ENCODE peak calls at places on chromosome 17, in five cellular contexts. One of them, this sample, is unnamed.

GRCh38 chr17:13736915-13737314 is 135.2 kb upstream of the HS3ST3A1 start:
- DNase-seq in K562: no peak
- DNase-seq in HCT116: no peak
- DNase-seq in HepG2: no peak
- DNase-seq in GM12878: no peak
- DNase-seq in this sample: no peak

GRCh38 chr17:57511475-57512123 is 233.5 kb downstream of the CCDC182 start:
- DNase-seq in K562: no peak
- DNase-seq in HCT116: no peak
- DNase-seq in HepG2: no peak
- DNase-seq in GM12878: no peak
- DNase-seq in this sample: no peak

GRCh38 chr17:78645421-78646295 is 68.5 kb upstream of the DNAH17 start:
- DNase-seq in K562: peak
- DNase-seq in HCT116: no peak
- DNase-seq in HepG2: no peak
- DNase-seq in GM12878: peak
- DNase-seq in this sample: peak

GRCh38 chr17:35578195-35578928 is at the start of gene PEX12:
- DNase-seq in K562: peak
- DNase-seq in HCT116: peak
- DNase-seq in HepG2: peak
- DNase-seq in GM12878: peak
- DNase-seq in this sample: peak

GRCh38 chr17:56810846-56811775 is 22.6 kb downstream of the C17orf67 start:
- DNase-seq in K562: no peak
- DNase-seq in HCT116: no peak
- DNase-seq in HepG2: no peak
- DNase-seq in GM12878: no peak
- DNase-seq in this sample: no peak

GRCh38 chr17:60073621-60074020 is 5.1 kb downstream of the HEATR6 start:
- DNase-seq in K562: no peak
- DNase-seq in HCT116: no peak
- DNase-seq in HepG2: no peak
- DNase-seq in GM12878: no peak
- DNase-seq in this sample: no peak

GRCh38 chr17:82737981-82738877 is 2.8 kb downstream of the FN3K start:
- DNase-seq in K562: peak
- DNase-seq in HCT116: no peak
- DNase-seq in HepG2: peak
- DNase-seq in GM12878: no peak
- DNase-seq in this sample: no peak

GRCh38 chr17:67020293-67020766 is 24.0 kb upstream of the CACNG1 start:
- DNase-seq in K562: peak
- DNase-seq in HCT116: no peak
- DNase-seq in HepG2: peak
- DNase-seq in GM12878: no peak
- DNase-seq in this sample: no peak

GRCh38 chr17:81094744-81095607 is 60.0 kb downstream of the BAIAP2 start:
- DNase-seq in K562: peak
- DNase-seq in HCT116: peak
- DNase-seq in HepG2: peak
- DNase-seq in GM12878: peak
- DNase-seq in this sample: peak

GRCh38 chr17:48816774-48817590 is at the start of gene TTLL6:
- DNase-seq in K562: peak
- DNase-seq in HCT116: peak
- DNase-seq in HepG2: peak
- DNase-seq in GM12878: no peak
- DNase-seq in this sample: peak

GRCh38 chr17:6589266-6589946 is 33.1 kb upstream of the PITPNM3 start:
- DNase-seq in K562: no peak
- DNase-seq in HCT116: no peak
- DNase-seq in HepG2: no peak
- DNase-seq in GM12878: no peak
- DNase-seq in this sample: no peak

GRCh38 chr17:37200497-37200896 is 175.3 kb upstream of the C17orf78 start:
- DNase-seq in K562: no peak
- DNase-seq in HCT116: no peak
- DNase-seq in HepG2: no peak
- DNase-seq in GM12878: no peak
- DNase-seq in this sample: no peak

GRCh38 chr17:76397687-76398522 is 13.5 kb downstream of the SPHK1 start:
- DNase-seq in K562: peak
- DNase-seq in HCT116: peak
- DNase-seq in HepG2: peak
- DNase-seq in GM12878: peak
- DNase-seq in this sample: peak

GRCh38 chr17:59332890-59333377 is 1.5 kb downstream of the YPEL2 start:
- DNase-seq in K562: no peak
- DNase-seq in HCT116: no peak
- DNase-seq in HepG2: no peak
- DNase-seq in GM12878: no peak
- DNase-seq in this sample: no peak

GRCh38 chr17:10313037-10313672 is 59.7 kb downstream of the MYH13 start:
- DNase-seq in K562: no peak
- DNase-seq in HCT116: no peak
- DNase-seq in HepG2: no peak
- DNase-seq in GM12878: no peak
- DNase-seq in this sample: peak

GRCh38 chr17:32015245-32016013 is 8.2 kb downstream of the LRRC37B start:
- DNase-seq in K562: no peak
- DNase-seq in HCT116: no peak
- DNase-seq in HepG2: no peak
- DNase-seq in GM12878: no peak
- DNase-seq in this sample: no peak

GRCh38 chr17:45672301-45672700 is 111.8 kb upstream of the CRHR1 start:
- DNase-seq in K562: peak
- DNase-seq in HCT116: no peak
- DNase-seq in HepG2: no peak
- DNase-seq in GM12878: no peak
- DNase-seq in this sample: peak

GRCh38 chr17:27565874-27566672 is 64.9 kb upstream of the LGALS9 start:
- DNase-seq in K562: peak
- DNase-seq in HCT116: no peak
- DNase-seq in HepG2: no peak
- DNase-seq in GM12878: no peak
- DNase-seq in this sample: no peak

GRCh38 chr17:50931003-50931878 is 65.1 kb upstream of the TOB1 start:
- DNase-seq in K562: peak
- DNase-seq in HCT116: no peak
- DNase-seq in HepG2: peak
- DNase-seq in GM12878: no peak
- DNase-seq in this sample: peak

GRCh38 chr17:76644995-76645394 is 1.4 kb upstream of the ST6GALNAC1 start:
- DNase-seq in K562: no peak
- DNase-seq in HCT116: no peak
- DNase-seq in HepG2: no peak
- DNase-seq in GM12878: no peak
- DNase-seq in this sample: no peak

GRCh38 chr17:70137451-70138230 is 31.7 kb upstream of the KCNJ2 start:
- DNase-seq in K562: no peak
- DNase-seq in HCT116: no peak
- DNase-seq in HepG2: no peak
- DNase-seq in GM12878: peak
- DNase-seq in this sample: peak

GRCh38 chr17:5769936-5770335 is 185.6 kb upstream of the NLRP1 start:
- DNase-seq in K562: no peak
- DNase-seq in HCT116: no peak
- DNase-seq in HepG2: no peak
- DNase-seq in GM12878: no peak
- DNase-seq in this sample: no peak

GRCh38 chr17:79789943-79790804 is 6.7 kb downstream of the CBX8 start:
- DNase-seq in K562: peak
- DNase-seq in HCT116: no peak
- DNase-seq in HepG2: no peak
- DNase-seq in GM12878: no peak
- DNase-seq in this sample: peak

GRCh38 chr17:37570527-37571093 is 38.6 kb downstream of the SYNRG start:
- DNase-seq in K562: peak
- DNase-seq in HCT116: peak
- DNase-seq in HepG2: peak
- DNase-seq in GM12878: no peak
- DNase-seq in this sample: peak

GRCh38 chr17:15385305-15385704 is 43.9 kb upstream of the TEKT3 start:
- DNase-seq in K562: no peak
- DNase-seq in HCT116: no peak
- DNase-seq in HepG2: no peak
- DNase-seq in GM12878: no peak
- DNase-seq in this sample: no peak

GRCh38 chr17:520447-521167 is 168.0 kb upstream of the RPH3AL start:
- DNase-seq in K562: no peak
- DNase-seq in HCT116: no peak
- DNase-seq in HepG2: no peak
- DNase-seq in GM12878: no peak
- DNase-seq in this sample: peak

GRCh38 chr17:76237859-76238313 is 2.4 kb downstream of the RNF157 start:
- DNase-seq in K562: no peak
- DNase-seq in HCT116: no peak
- DNase-seq in HepG2: peak
- DNase-seq in GM12878: no peak
- DNase-seq in this sample: no peak

GRCh38 chr17:78789663-78790181 is 7.6 kb upstream of the CYTH1 start:
- DNase-seq in K562: no peak
- DNase-seq in HCT116: no peak
- DNase-seq in HepG2: no peak
- DNase-seq in GM12878: no peak
- DNase-seq in this sample: no peak

GRCh38 chr17:79574108-79574507 is 36.7 kb downstream of the RBFOX3 start:
- DNase-seq in K562: no peak
- DNase-seq in HCT116: no peak
- DNase-seq in HepG2: no peak
- DNase-seq in GM12878: no peak
- DNase-seq in this sample: no peak

GRCh38 chr17:718075-718474 is 3.4 kb upstream of the VPS53 start:
- DNase-seq in K562: no peak
- DNase-seq in HCT116: no peak
- DNase-seq in HepG2: no peak
- DNase-seq in GM12878: no peak
- DNase-seq in this sample: no peak

GRCh38 chr17:77821114-77821513 is 137.4 kb upstream of the TNRC6C start:
- DNase-seq in K562: peak
- DNase-seq in HCT116: no peak
- DNase-seq in HepG2: peak
- DNase-seq in GM12878: no peak
- DNase-seq in this sample: peak

GRCh38 chr17:64340557-64340956 is 50.1 kb downstream of the PECAM1 start:
- DNase-seq in K562: no peak
- DNase-seq in HCT116: no peak
- DNase-seq in HepG2: no peak
- DNase-seq in GM12878: no peak
- DNase-seq in this sample: no peak
- TF ChIP-seq EZH2 in K562: no peak
- TF ChIP-seq EZH2 in HCT116: no peak
- TF ChIP-seq EZH2 in HepG2: no peak
- TF ChIP-seq EZH2 in GM12878: no peak
- TF ChIP-seq EZH2 in this sample: no peak

DNA sequence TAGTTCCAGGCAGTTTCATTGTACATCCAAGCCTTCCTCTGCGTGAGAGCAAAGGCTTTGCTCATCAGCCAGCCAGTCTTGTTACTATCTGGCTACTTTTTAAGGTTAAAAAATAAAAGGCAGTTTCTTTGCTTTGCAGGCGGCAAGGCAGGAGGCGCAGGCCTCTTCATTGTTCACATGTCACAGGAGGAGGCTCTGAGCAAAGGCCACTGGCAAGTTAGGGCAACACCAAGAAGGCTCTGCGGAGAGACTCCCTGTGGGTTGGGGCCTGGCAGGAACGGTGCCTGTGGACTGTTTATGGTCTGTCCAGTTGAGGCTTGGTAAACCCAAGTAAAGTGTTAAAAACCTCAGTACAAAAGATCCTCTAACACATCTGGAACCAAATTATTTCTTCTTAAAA is 3.9 kb upstream of the NT5C start:
- DNase-seq in K562: no peak
- DNase-seq in HCT116: no peak
- DNase-seq in HepG2: no peak
- DNase-seq in GM12878: no peak
- DNase-seq in this sample: no peak
- TF ChIP-seq REST in K562: no peak
- TF ChIP-seq REST in HCT116: no peak
- TF ChIP-seq REST in HepG2: no peak
- TF ChIP-seq REST in GM12878: no peak
- TF ChIP-seq REST in this sample: no peak

DNA sequence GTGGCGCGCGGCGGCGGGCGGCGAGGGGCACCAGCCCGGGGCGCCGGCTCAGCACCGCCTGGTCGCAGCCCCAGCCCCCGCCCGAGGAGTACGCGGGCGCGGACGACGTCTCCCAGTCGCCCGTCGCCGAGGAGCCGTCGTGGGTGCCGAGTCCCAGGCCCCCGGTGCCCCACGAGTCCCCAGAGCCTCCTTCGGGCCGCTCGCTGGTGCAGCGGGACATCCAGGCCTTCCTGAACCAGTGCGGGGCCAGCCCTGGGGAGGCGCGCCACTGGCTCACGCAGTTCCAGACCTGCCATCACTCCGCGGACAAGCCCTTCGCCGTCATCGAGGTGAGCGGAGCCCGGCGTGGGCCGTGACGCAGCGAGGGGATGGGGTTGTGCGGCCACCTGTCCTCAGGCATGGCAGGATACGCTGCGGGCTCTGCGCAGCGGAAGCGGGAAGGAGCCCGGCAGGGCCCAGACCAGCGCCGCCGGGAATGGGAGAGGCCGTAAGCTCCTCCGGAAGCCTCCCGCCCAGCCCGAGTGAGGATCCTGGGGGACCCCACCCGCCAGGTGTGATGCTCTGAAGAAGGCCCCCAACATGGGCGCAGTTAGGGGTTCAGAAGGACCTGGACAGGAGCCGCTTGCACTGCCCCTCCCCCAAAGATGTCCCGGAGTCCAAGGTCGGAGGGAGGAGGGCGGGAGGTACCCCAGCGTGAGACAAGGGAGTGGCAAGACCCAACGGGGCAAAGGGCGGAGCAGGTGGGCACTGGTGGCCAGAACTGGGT is 522 bp downstream of the NAGS start:
- DNase-seq in K562: no peak
- DNase-seq in HCT116: no peak
- DNase-seq in HepG2: no peak
- DNase-seq in GM12878: no peak
- DNase-seq in this sample: peak
- TF ChIP-seq EZH2 in K562: no peak
- TF ChIP-seq EZH2 in HCT116: no peak
- TF ChIP-seq EZH2 in HepG2: no peak
- TF ChIP-seq EZH2 in GM12878: no peak
- TF ChIP-seq EZH2 in this sample: peak

GRCh38 chr17:43698678-43699437 is 37.1 kb upstream of the MEOX1 start:
- DNase-seq in K562: no peak
- DNase-seq in HCT116: no peak
- DNase-seq in HepG2: no peak
- DNase-seq in GM12878: no peak
- DNase-seq in this sample: no peak
- TF ChIP-seq REST in K562: no peak
- TF ChIP-seq REST in HCT116: no peak
- TF ChIP-seq REST in HepG2: no peak
- TF ChIP-seq REST in GM12878: no peak
- TF ChIP-seq REST in this sample: no peak